ENCODE peak calls at places on chromosomes 2 and 18, in five cellular contexts. E is cardiac muscle cell, O is pancreas, K is choroid plexus epithelial cell, U is IMR-90. M is an unnamed sample.

GRCh38 chr18:525066-525797 is 24.7 kb upstream of the COLEC12 start:
- DNase-seq in K (peak; percentile 30), O (no peak), U (peak; percentile 81), E (no peak), M (peak; percentile 75)

GRCh38 chr18:56139372-56139771 is 499.0 kb downstream of the TXNL1 start:
- DNase-seq in E (no peak), U (no peak), O (no peak), K (no peak), M (no peak)

GRCh38 chr2:74328074-74328473 is 15.1 kb downstream of the SLC4A5 start:
- DNase-seq in K (no peak), U (no peak), O (no peak), E (peak; percentile 30), M (no peak)

GRCh38 chr2:187567126-187567525 is 12.9 kb upstream of the TFPI start:
- DNase-seq in E (no peak), U (peak; percentile 79), K (peak; percentile 93), O (no peak), M (peak; percentile 77)

GRCh38 chr2:45275235-45275805 is 266.1 kb upstream of the SIX2 start:
- DNase-seq in O (no peak), E (no peak), U (peak; percentile 57), K (peak; percentile 50), M (peak; percentile 38)

GRCh38 chr2:37633838-37634237 is 37.6 kb downstream of the CDC42EP3 start:
- DNase-seq in O (no peak), K (no peak), U (no peak), E (no peak), M (no peak)

GRCh38 chr2:191051825-191052778 is 38.1 kb upstream of the STAT1 start:
- DNase-seq in U (peak; percentile 74), E (peak; percentile 61), O (no peak), K (peak; percentile 80), M (peak; percentile 82)

GRCh38 chr18:45441110-45441842 is 174.0 kb upstream of the SLC14A2 start:
- DNase-seq in O (no peak), E (no peak), K (peak; percentile 18), U (peak; percentile 4), M (peak; percentile 49)

GRCh38 chr2:140117371-140117770 is 1337.2 kb upstream of the NXPH2 start:
- DNase-seq in E (no peak), K (no peak), O (no peak), U (no peak), M (no peak)

GRCh38 chr2:61889212-61889956 is 928 bp upstream of the CCT4 start:
- DNase-seq in E (no peak), K (no peak), O (peak; percentile 59), U (no peak), M (no peak)

GRCh38 chr2:142938240-142938639 is 60.8 kb downstream of the KYNU start:
- DNase-seq in O (no peak), K (no peak), U (no peak), E (no peak), M (no peak)

GRCh38 chr2:19649785-19650380 is 251.9 kb downstream of the TTC32 start:
- DNase-seq in K (peak; percentile 99), E (peak; percentile 19), U (peak; percentile 100), O (no peak), M (peak; percentile 100)

GRCh38 chr2:232876071-232876977 is 6.3 kb downstream of the SNORC start:
- DNase-seq in U (no peak), E (peak; percentile 57), K (no peak), O (no peak), M (no peak)

GRCh38 chr2:43944915-43945314 is 50.9 kb downstream of the LRPPRC start:
- DNase-seq in K (no peak), O (no peak), U (no peak), E (no peak), M (no peak)

GRCh38 chr2:26682155-26682554 is 10.4 kb upstream of the KCNK3 start:
- DNase-seq in U (no peak), K (no peak), O (no peak), E (peak; percentile 43), M (no peak)

GRCh38 chr18:35231052-35231451 is 9.8 kb upstream of the ZNF397 start:
- DNase-seq in O (peak; percentile 78), E (peak; percentile 92), K (peak; percentile 83), U (peak; percentile 63), M (peak; percentile 78)

GRCh38 chr2:152571035-152571766 is 146.1 kb downstream of the PRPF40A start:
- DNase-seq in K (peak; percentile 41), E (no peak), O (no peak), U (peak; percentile 54), M (peak; percentile 42)

GRCh38 chr18:8571399-8571798 is 37.8 kb upstream of the RAB12 start:
- DNase-seq in K (no peak), O (no peak), E (no peak), U (no peak), M (no peak)

GRCh38 chr18:38872342-38872741 is 1306.7 kb upstream of the CELF4 start:
- DNase-seq in K (no peak), O (no peak), E (no peak), U (no peak), M (no peak)

GRCh38 chr2:238320648-238321281 is 447 bp downstream of the TRAF3IP1 start:
- DNase-seq in E (peak; percentile 32), U (peak; percentile 8), O (peak; percentile 83), K (peak; percentile 26), M (peak; percentile 21)

GRCh38 chr2:137091704-137092103 is 326.4 kb downstream of the THSD7B start:
- DNase-seq in E (no peak), O (no peak), K (peak; percentile 1), U (no peak), M (no peak)

GRCh38 chr2:31992025-31992566 is 18.7 kb downstream of the MEMO1 start:
- DNase-seq in K (no peak), U (no peak), E (no peak), O (no peak), M (no peak)

GRCh38 chr18:2536493-2536892 is 34.8 kb downstream of the METTL4 start:
- DNase-seq in O (no peak), K (peak; percentile 92), E (no peak), U (peak; percentile 72), M (peak; percentile 82)

GRCh38 chr2:42607101-42607637 is 38.7 kb downstream of the MTA3 start:
- DNase-seq in O (no peak), U (no peak), K (no peak), E (no peak), M (no peak)

GRCh38 chr2:164841719-164842623 is at the start of gene COBLL1:
- DNase-seq in K (peak; percentile 77), U (peak; percentile 41), O (peak; percentile 93), E (peak; percentile 87), M (peak; percentile 66)

GRCh38 chr18:10017048-10017447 is 103.2 kb downstream of the VAPA start:
- DNase-seq in E (no peak), K (no peak), U (no peak), O (no peak), M (no peak)

GRCh38 chr2:75238670-75239330 is 39.5 kb upstream of the TACR1 start:
- DNase-seq in U (peak; percentile 93), K (peak; percentile 70), O (no peak), E (no peak), M (peak; percentile 77)

GRCh38 chr18:45412577-45412976 is 202.7 kb upstream of the SLC14A2 start:
- DNase-seq in K (peak; percentile 4), U (no peak), O (no peak), E (no peak), M (no peak)

GRCh38 chr2:42385225-42385624 is 24.2 kb upstream of the COX7A2L start:
- DNase-seq in K (peak; percentile 32), O (no peak), E (peak; percentile 44), U (peak; percentile 5), M (no peak)

GRCh38 chr18:12251311-12251710 is 2.9 kb upstream of the CIDEA start:
- DNase-seq in U (no peak), E (no peak), K (no peak), O (no peak), M (no peak)

GRCh38 chr2:48398285-48399135 is 131.4 kb upstream of the STON1 start:
- DNase-seq in O (no peak), E (no peak), K (peak; percentile 7), U (no peak), M (no peak)

GRCh38 chr2:226905718-226906438 is 70.0 kb downstream of the RHBDD1 start:
- DNase-seq in U (no peak), E (no peak), O (no peak), K (no peak), M (no peak)

GRCh38 chr2:27067385-27067784 is 4.1 kb downstream of the OST4 start:
- DNase-seq in E (no peak), O (no peak), K (no peak), U (no peak), M (no peak)

GRCh38 chr18:35406666-35407065 is 29.5 kb upstream of the ZNF396 start:
- DNase-seq in O (no peak), K (no peak), U (no peak), E (no peak), M (no peak)

GRCh38 chr2:236853558-236853957 is 232.1 kb upstream of the COPS8 start:
- DNase-seq in K (no peak), E (peak; percentile 6), O (no peak), U (no peak), M (no peak)
- H3K4me3 ChIP-seq in K (no peak overlapping the region), E (no peak overlapping the region), O (no peak overlapping the region), U (no peak overlapping the region), M (no peak overlapping the region)

DNA sequence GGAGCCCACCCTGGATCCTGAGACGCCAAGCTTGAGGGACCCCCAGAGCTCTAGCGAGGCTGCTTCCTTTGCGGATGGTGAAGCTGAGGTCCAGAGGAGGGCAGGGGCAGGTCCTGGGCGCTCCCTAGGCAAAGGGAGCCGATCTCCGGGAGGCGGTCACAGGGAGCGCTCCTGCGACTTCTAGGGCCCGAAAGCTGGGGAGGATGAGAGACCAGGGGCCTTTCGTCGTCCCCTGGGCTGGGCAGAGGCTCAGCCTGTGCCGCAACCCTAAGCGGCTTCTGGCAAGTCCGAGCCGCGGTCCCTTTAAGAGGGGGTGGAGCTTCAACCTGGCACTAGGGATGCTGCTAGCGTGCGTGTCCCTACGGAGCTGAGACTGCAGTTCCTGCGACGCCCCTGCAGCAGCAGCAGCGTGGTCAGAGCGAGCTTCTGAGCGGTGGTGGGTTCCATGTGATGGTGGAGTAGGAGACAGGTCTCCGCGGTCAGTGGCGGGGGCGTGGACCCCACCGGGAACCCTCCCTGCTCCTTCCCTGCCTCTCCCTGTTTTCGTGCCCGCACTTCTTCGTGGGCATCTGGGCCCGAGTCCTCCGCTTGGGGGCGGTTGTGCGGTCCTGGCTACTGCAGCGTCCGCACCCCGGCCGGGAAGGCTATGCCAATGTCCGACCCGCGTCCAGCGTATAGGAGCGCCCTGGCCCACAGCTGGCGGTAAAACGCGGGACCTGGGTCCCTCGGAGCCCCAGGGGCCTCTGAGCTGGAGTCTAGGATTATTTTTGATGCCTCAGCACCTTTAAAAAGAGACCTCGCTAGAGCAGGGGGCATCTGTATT is 154.6 kb downstream of the CCDC74A start:
- DNase-seq in K (peak; percentile 89), E (peak; percentile 86), U (peak; percentile 84), O (peak; percentile 93), M (peak; percentile 83)
- TF ChIP-seq CTCF in K (peak; percentile 43), E (peak; percentile 38), U (peak; percentile 23), O (no peak), M (no peak)

GRCh38 chr2:21043744-21044532 is at the start of gene APOB:
- DNase-seq in O (peak; percentile 77), U (no peak), K (no peak), E (peak; percentile 49), M (no peak)
- H3K4me3 ChIP-seq in O (no peak within 1 kb of the TSS), U (no peak within 1 kb of the TSS), K (no peak within 1 kb of the TSS), E (no peak within 1 kb of the TSS), M (no peak within 1 kb of the TSS)

DNA sequence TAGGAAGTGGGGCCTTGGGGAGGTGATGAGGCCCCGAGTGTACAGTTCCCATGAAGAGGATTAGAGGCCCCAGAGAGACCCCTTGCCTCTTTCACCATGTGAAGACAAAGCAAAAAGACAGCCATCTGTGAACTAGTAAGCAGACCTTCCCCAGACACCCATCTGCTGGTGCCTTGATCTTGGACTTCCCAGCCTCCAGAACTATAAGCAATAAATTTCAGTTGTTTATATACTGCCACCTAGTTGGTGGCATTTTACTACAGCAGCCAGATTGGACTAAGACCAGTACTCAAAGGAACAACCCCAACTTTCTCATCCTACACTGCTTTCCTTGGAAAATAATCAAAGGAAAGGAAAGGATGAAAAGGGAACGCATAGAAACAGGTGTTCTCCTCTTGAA is 27.9 kb upstream of the CREG2 start:
- DNase-seq in E (no peak), O (no peak), U (no peak), K (no peak), M (no peak)
- TF ChIP-seq CTCF in E (no peak), O (no peak), U (no peak), K (no peak), M (no peak)